ENCODE peak calls at places on chromosomes 6 and 20, in nine cellular contexts. P is heart right ventricle; A is SK-N-SH; K is HepG2; N is CD8-positive, alpha-beta T cell; S is fibroblast of pulmonary artery; O is choroid plexus epithelial cell; V is mammary epithelial cell; E is tibial artery. Y is an unnamed sample.

GRCh38 chr6:129730477-129731165 is 20.6 kb upstream of the ARHGAP18 start:
- DNase-seq in O (peak), E (no peak), S (peak), V (no peak), K (peak), P (no peak), A (no peak), N (no peak), Y (peak)

GRCh38 chr20:19868383-19868782 is 110.3 kb downstream of the RIN2 start:
- DNase-seq in S (no peak), P (no peak), A (no peak), E (no peak), V (no peak), K (no peak), N (no peak), O (no peak), Y (no peak)

GRCh38 chr20:44742304-44743079 is 3.2 kb upstream of the KCNK15 start:
- DNase-seq in S (no peak), O (no peak), P (no peak), E (no peak), K (no peak), N (no peak), V (no peak), A (no peak), Y (no peak)

GRCh38 chr6:104240865-104241264 is 618.9 kb downstream of the HACE1 start:
- DNase-seq in S (no peak), P (no peak), V (no peak), A (no peak), K (no peak), N (no peak), E (no peak), O (no peak), Y (no peak)

GRCh38 chr20:48788486-48789072 is 39.2 kb downstream of the PREX1 start:
- DNase-seq in P (no peak), S (no peak), E (no peak), O (no peak), K (no peak), V (no peak), N (no peak), A (no peak), Y (no peak)

GRCh38 chr6:144480518-144480917 is 195.4 kb downstream of the UTRN start:
- DNase-seq in A (no peak), V (no peak), N (no peak), O (peak), S (peak), K (no peak), E (no peak), P (no peak), Y (no peak)

GRCh38 chr20:34065260-34065659 is 46.8 kb downstream of the EIF2S2 start:
- DNase-seq in N (no peak), A (no peak), P (no peak), V (peak), E (no peak), S (peak), K (no peak), O (peak), Y (peak)

GRCh38 chr6:146515212-146515611 is 28.4 kb upstream of the RAB32 start:
- DNase-seq in A (no peak), S (no peak), N (no peak), O (no peak), P (no peak), E (no peak), V (no peak), K (no peak), Y (no peak)

GRCh38 chr6:138162947-138163569 is 1.3 kb downstream of the ARFGEF3 start:
- DNase-seq in P (no peak), K (no peak), A (no peak), N (no peak), S (no peak), O (no peak), V (no peak), E (no peak), Y (no peak)

GRCh38 chr6:138162104-138162946 is 586 bp downstream of the ARFGEF3 start:
- DNase-seq in V (no peak), O (no peak), A (peak), E (no peak), N (no peak), K (no peak), P (no peak), S (no peak), Y (peak)

GRCh38 chr6:138161118-138161433 is 663 bp upstream of the ARFGEF3 start:
- DNase-seq in O (no peak), N (no peak), P (no peak), E (no peak), S (no peak), K (no peak), A (no peak), V (no peak), Y (no peak)

GRCh38 chr6:138160329-138161117 is 1.2 kb upstream of the ARFGEF3 start:
- DNase-seq in K (no peak), O (no peak), V (no peak), N (no peak), P (no peak), E (no peak), A (no peak), S (no peak), Y (no peak)

DNA sequence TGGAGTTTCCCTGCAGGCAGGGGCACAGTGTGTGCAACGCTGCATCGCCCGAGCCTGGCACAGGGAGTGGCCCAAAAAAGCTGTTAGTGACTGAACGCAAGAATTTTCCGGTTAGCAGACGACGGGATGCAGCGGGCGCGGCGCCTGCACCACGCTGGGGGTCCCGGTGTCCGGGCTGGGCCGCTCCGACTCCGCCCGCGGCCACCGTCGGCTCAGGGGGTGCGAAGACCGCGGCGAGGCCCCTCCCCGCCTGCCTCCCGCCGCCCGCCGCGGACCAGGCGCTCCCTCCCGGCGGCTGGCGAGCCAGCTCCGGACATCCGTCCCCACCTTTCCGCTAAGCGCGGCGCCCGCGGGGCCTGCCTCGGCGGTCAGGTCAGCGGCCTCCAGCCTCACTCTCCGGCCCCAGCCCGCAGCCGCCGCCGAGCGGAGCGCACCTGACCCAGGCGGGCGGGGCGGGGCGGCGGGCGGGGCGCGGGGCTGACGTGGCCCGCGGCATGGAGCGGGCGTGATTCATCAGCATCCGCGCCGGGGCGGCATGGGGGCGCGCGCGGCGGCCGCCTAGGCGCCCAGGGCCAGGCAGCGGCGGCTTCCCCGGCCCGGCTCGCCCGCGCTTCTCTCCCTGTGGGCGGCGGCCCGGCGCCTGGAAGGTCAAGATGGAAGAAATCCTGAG is at the start of gene ARFGEF3:
- DNase-seq in P (peak), K (peak), V (peak), E (no peak), N (no peak), O (no peak), A (peak), S (no peak), Y (peak)
- H3K4me3 ChIP-seq in P (peak), K (peak), V (peak), E (peak), N (peak), O (peak), A (peak), S (peak), Y (peak)

GRCh38 chr20:22459754-22460153 is 124.6 kb downstream of the FOXA2 start:
- DNase-seq in E (no peak), V (no peak), A (no peak), O (no peak), N (no peak), S (no peak), K (no peak), P (no peak), Y (no peak)

GRCh38 chr20:22464312-22465003 is 119.9 kb downstream of the FOXA2 start:
- DNase-seq in E (no peak), P (no peak), S (no peak), V (no peak), O (no peak), A (no peak), N (no peak), K (no peak), Y (no peak)

GRCh38 chr20:22462975-22463914 is 121.1 kb downstream of the FOXA2 start:
- DNase-seq in S (peak), N (no peak), A (no peak), E (no peak), V (peak), K (no peak), P (no peak), O (peak), Y (no peak)

GRCh38 chr20:22460231-22460630 is 124.1 kb downstream of the FOXA2 start:
- DNase-seq in A (no peak), K (no peak), S (no peak), P (no peak), E (no peak), V (peak), O (no peak), N (no peak), Y (no peak)

DNA sequence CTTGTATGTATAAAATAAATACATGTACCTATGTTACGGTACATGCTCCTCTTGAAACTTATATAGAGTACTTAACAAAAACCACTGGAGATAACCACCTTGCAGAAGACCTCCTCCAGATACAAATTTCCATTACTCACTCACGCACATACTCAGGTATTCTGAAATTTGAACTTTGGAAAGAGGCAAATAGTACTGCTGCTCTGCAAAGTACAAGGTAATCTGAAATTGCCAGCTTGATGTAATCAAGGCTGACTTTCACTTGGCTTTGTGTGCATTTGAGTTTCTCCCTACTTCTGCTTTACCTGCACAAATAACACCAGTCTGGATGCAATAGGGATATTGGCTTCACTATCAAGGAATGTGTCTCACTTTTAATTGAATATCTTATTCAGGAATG is 123.6 kb downstream of the FOXA2 start:
- DNase-seq in P (no peak), E (no peak), A (no peak), S (no peak), O (no peak), N (no peak), K (no peak), V (no peak), Y (no peak)
- TF ChIP-seq CTCF in P (no peak), E (no peak), A (no peak), S (no peak), O (no peak), N (no peak), K (no peak), V (no peak), Y (no peak)

GRCh38 chr6:82573200-82573972 is 209.8 kb downstream of the TPBG start:
- DNase-seq in K (no peak), O (no peak), E (no peak), V (no peak), N (no peak), S (no peak), A (no peak), P (no peak), Y (no peak)
- H3K4me3 ChIP-seq in K (no peak), O (no peak), E (no peak), V (no peak), N (no peak), S (no peak), A (no peak), P (no peak), Y (no peak)

DNA sequence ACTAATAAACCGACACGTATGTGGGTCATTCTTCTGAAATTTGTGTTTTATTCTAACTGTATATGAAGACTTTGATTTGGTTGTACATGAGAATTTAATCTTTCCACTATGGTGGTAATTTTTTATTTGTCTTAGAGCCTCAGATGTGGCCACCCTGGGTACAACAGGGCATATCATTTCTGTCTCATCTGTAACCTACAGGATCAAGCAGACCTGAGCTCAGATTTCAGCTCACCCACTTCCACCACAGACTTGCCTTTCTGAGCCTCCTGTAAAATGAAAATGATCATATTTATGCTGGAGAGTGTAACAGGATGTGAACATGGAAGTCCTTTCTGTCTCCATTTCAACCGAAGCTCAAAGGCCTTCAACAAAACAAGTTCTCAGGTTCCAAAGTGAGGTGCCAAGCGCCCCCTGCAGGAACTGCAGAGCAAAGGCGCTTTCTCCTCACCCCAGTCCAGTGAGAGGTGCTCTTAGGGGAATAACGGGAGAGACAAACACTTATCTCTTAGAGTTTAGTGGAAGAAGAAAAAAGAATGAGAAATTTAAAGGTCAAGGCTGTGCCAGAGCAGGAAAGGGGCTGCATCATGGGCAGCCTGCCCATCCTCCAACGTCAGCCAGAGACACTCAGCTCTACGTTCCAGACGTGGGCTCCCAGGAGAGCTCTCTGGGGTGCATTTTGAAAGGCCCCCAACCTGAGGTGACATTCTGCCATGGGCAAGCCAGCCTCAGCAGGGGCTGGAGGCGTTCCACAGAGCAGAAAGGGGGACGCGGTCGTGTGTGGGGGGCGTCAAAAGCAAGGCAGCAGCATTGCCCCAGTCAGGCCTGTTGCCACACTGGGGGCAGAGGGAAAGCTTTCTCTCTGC is 23.1 kb upstream of the CD24 start:
- DNase-seq in O (peak), A (peak), K (peak), V (peak), N (no peak), P (no peak), E (no peak), S (peak), Y (peak)
- TF ChIP-seq CTCF in O (peak), A (peak), K (peak), V (peak), N (peak), P (peak), E (peak), S (peak), Y (peak)

GRCh38 chr6:157221817-157222175 is 101.5 kb downstream of the TMEM242 start:
- DNase-seq in K (no peak), N (no peak), A (no peak), O (no peak), P (no peak), E (no peak), S (no peak), V (no peak), Y (no peak)

GRCh38 chr6:157223486-157223885 is 99.8 kb downstream of the TMEM242 start:
- DNase-seq in O (no peak), V (no peak), P (no peak), E (no peak), S (no peak), A (no peak), N (no peak), K (no peak), Y (no peak)

GRCh38 chr6:157221049-157221816 is 102.1 kb downstream of the TMEM242 start:
- DNase-seq in A (peak), P (peak), S (peak), K (peak), N (peak), E (peak), O (peak), V (peak), Y (peak)

GRCh38 chr6:157223021-157223430 is 100.3 kb downstream of the TMEM242 start:
- DNase-seq in P (no peak), E (no peak), V (no peak), K (no peak), S (no peak), N (no peak), A (no peak), O (no peak), Y (no peak)

DNA sequence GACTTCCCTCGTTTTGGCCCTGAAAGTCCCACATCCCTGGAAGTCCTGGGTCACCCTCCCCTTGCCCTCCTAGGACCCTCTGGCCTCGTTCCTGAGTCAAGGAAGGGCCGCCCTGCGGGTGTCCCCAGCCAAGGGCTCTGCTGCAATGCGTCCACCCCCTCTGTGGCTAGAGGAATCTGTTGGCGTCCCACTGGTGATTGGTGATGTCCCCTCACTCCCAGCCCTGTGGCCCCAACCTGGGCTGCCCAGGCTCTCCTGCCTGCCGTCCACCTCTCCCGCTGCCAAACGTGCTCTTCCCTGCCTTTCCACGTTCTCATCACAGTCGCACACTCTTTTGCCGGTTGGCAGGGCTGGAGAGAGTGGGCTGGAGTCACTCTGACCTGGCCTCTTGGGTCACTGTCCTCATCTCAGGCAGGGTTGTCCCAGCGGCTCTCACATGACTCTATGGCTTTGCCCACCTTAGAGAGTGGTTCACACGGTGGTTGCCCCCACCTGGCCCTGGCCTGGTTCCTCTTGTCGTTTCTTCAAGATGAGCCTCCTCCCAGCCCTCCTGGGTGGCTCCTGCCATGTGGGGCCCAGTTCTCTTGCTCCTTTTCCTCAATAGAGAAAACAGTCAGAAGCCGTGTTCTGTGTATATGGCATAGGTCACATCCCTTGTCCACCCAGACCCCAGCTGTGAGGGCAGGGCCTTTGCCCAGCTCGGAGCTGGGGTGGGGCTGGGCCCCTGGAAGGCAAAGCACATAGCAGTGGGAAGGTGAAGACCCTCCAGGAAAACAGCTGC is 100.9 kb downstream of the TMEM242 start:
- DNase-seq in N (no peak), V (no peak), E (no peak), P (no peak), O (no peak), S (no peak), K (no peak), A (no peak), Y (no peak)
- H3K4me3 ChIP-seq in N (no peak), V (no peak), E (no peak), P (no peak), O (no peak), S (no peak), K (no peak), A (no peak), Y (no peak)

DNA sequence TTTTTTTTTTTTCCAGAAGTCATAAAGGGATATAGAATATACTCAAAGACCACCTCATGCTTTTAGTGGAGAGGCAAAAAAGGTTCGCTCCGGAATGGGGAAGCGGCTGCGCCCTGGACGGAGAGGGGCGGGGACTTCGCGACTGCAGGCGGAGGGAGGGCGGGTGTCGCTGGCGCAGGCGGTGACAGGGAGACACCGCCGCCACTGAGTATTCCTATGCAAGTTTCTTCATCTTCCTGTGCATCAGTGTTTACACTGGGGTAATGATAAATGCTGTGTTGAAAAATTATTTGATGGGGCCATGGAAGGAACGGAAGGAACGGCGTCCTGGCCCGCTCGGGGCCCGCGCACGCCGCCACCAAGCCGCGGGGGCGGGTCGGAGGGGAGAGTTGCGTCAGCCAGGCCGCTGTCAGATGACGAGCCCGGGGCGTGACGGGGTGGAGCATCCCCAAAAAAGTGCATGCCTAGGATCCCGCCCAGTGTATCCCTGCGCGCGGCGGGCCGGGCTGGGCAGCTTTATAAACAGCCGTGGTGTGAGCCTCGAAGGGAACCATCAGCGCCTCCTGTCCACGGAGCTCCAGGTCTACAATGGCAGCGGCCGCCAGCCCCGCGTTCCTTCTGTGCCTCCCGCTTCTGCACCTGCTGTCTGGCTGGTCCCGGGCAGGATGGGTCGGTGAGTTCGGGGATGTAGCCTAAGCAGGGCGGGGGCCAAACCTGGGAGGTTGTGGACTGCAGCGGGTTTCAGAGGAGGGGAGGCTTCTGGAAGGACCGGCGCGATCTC is at the start of gene ULBP1:
- DNase-seq in P (peak), S (peak), K (no peak), V (peak), E (peak), O (peak), N (peak), A (peak), Y (peak)
- TF ChIP-seq CTCF in P (no peak), S (peak), K (peak), V (peak), E (no peak), O (peak), N (no peak), A (no peak), Y (peak)

DNA sequence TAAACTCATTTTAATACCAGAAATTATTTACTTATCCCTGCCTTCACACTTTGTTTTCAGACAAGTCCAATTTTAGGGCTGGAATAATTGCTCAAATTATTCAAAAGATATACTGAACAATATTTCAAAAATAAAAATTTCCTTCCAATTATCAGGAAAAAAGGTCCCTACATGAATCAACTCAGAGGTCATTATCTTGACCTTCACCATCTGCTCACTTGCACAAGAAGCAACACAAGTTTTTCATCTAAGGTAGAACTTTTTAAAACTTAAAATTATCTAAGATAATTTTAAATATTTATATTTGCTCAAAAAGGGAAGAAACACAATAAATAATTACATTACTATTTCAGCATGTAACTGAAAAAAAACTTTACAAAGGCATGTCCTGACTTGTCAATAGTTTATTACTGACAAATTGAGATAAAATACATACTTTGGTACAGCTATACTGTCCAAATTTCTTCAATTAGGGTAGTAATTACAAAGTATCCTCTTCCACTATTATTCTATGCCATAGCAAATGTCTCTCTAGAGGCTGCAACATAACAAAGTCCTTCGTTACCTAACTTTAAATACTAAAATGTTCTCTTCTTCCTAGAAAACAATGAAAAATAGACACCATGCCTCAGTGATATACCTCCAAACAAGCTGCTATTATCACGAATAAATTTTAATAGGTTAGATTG is 2.4 kb downstream of the CEP85L start:
- DNase-seq in E (no peak), A (no peak), N (no peak), O (peak), K (no peak), P (no peak), V (no peak), S (no peak), Y (no peak)
- H3K4me3 ChIP-seq in E (no peak), A (peak), N (no peak), O (peak), K (no peak), P (peak), V (peak), S (peak), Y (peak)

Y was measured in astrocyte of the spinal cord.